ENCODE peak calls at places on chromosome 17, in five cellular contexts. P, B, A, S and W are unnamed samples.

GRCh38 chr17:39634384-39634871 is 2.5 kb upstream of the STARD3 start:
- DNase-seq in A (peak; percentile 28), S (peak; percentile 65), B (no peak), P (no peak), W (no peak)

GRCh38 chr17:63358956-63359355 is 87.2 kb downstream of the CYB561 start:
- DNase-seq in A (no peak), B (no peak), S (no peak), P (no peak), W (no peak)

GRCh38 chr17:61248399-61248798 is 151.2 kb upstream of the TBX2 start:
- DNase-seq in P (no peak), S (no peak), B (no peak), A (no peak), W (no peak)

GRCh38 chr17:49003557-49004511 is 6.6 kb downstream of the IGF2BP1 start:
- DNase-seq in B (no peak), A (no peak), P (no peak), S (peak; percentile 45), W (no peak)

GRCh38 chr17:32127156-32127897 is 15.0 kb upstream of the RHOT1 start:
- DNase-seq in A (peak; percentile 22), B (peak; percentile 53), P (peak; percentile 44), S (peak; percentile 71), W (no peak)

GRCh38 chr17:39018267-39019134 is 51.3 kb upstream of the FBXO47 start:
- DNase-seq in S (no peak), B (no peak), A (no peak), P (no peak), W (no peak)

GRCh38 chr17:35918665-35919064 is 11.9 kb downstream of the RDM1 start:
- DNase-seq in P (no peak), B (no peak), S (peak; percentile 28), A (no peak), W (no peak)

GRCh38 chr17:41404024-41404651 is 6.7 kb upstream of the KRT31 start:
- DNase-seq in B (no peak), S (peak; percentile 94), A (peak; percentile 67), P (no peak), W (no peak)

GRCh38 chr17:74474043-74474792 is 7.8 kb downstream of the CD300A start:
- DNase-seq in A (no peak), B (no peak), S (no peak), P (no peak), W (no peak)

GRCh38 chr17:14622622-14623101 is 321.8 kb downstream of the HS3ST3B1 start:
- DNase-seq in B (no peak), S (no peak), P (no peak), A (no peak), W (no peak)

GRCh38 chr17:41524261-41524660 is 3.8 kb downstream of the KRT19 start:
- DNase-seq in B (no peak), A (no peak), P (no peak), S (no peak), W (no peak)

GRCh38 chr17:69525920-69526841 is 111.7 kb downstream of the MAP2K6 start:
- DNase-seq in S (peak; percentile 83), P (no peak), B (no peak), A (peak; percentile 55), W (no peak)

GRCh38 chr17:2483084-2483483 is 28.6 kb downstream of the METTL16 start:
- DNase-seq in A (no peak), P (no peak), S (no peak), B (no peak), W (no peak)

GRCh38 chr17:82963104-82963950 is 116.1 kb upstream of the METRNL start:
- DNase-seq in P (no peak), A (peak; percentile 51), B (no peak), S (peak; percentile 79), W (no peak)

GRCh38 chr17:38485146-38485468 is 56.8 kb downstream of the ARHGAP23 start:
- DNase-seq in B (no peak), S (no peak), P (no peak), A (no peak), W (no peak)

GRCh38 chr17:37220609-37220953 is 155.2 kb upstream of the C17orf78 start:
- DNase-seq in S (peak; percentile 49), B (no peak), A (peak; percentile 8), P (no peak), W (no peak)

GRCh38 chr17:72123964-72124791 is 3.4 kb downstream of the SOX9 start:
- DNase-seq in B (no peak), A (no peak), S (no peak), P (no peak), W (no peak)

GRCh38 chr17:72125226-72125651 is 4.4 kb downstream of the SOX9 start:
- DNase-seq in A (no peak), P (no peak), B (no peak), S (no peak), W (no peak)

GRCh38 chr17:72125742-72126141 is 4.9 kb downstream of the SOX9 start:
- DNase-seq in A (no peak), B (no peak), S (peak; percentile 39), P (no peak), W (no peak)

GRCh38 chr17:72123496-72123963 is 2.7 kb downstream of the SOX9 start:
- DNase-seq in B (no peak), A (no peak), P (no peak), S (no peak), W (no peak)

DNA sequence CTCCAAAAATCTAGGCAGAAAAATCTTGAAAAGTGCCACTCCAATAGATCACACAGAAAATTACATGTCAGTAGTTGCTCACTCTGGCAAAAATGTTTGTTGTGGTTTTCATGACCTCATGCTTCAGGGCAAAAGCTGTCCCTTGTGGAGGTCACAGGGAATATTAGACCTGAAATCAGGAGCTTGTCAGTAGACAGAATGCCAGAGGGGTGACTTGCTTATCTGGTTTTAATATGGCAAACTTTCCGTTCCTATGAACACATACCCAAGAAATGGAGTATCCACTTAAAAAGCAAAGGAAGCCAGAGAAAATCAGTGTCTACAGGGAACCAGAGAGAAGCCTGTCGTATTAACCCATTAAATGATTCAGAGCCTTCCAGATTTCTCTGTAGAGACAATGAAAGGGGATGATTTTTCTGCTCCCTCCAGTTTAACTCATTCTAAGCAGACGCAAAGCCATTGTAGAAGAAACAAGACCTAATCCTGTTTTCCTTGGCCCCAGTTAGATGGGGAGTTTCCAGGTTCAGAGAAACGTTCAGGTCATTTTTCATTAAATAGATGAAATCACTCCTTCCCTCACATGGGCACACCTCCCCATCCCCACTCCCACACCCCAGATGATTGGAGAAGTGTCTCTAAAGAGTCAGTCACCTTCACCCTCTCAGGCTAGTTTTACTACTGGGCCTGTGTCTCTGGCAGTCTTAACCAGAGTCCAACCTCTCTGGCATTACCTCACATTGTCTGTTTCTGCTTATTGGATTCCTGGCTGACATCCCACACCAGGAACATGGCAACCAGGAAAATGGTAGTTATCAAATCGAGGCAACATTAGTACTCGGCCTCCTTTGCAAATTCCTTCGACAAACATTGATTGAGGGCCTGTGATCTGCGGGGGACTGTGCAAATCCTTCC is 6.0 kb downstream of the SOX9 start:
- DNase-seq in P (no peak), S (peak; percentile 46), B (no peak), A (no peak), W (no peak)
- TF ChIP-seq CTCF in P (no peak), S (no peak), B (no peak), A (no peak), W (no peak)

GRCh38 chr17:68319420-68320162 is 28.3 kb downstream of the ARSG start:
- DNase-seq in A (no peak), P (no peak), B (no peak), S (no peak), W (no peak)
- TF ChIP-seq CTCF in A (no peak), P (no peak), B (no peak), S (no peak), W (no peak)

GRCh38 chr17:80327518-80327917 is 66.9 kb downstream of the RNF213 start:
- DNase-seq in A (no peak), P (no peak), B (no peak), S (no peak), W (no peak)
- TF ChIP-seq CTCF in A (no peak), P (no peak), B (no peak), S (no peak), W (no peak)

GRCh38 chr17:17400070-17400469 is 76.7 kb upstream of the MED9 start:
- DNase-seq in S (no peak), A (no peak), P (no peak), B (no peak), W (no peak)

GRCh38 chr17:17398188-17398927 is 78.4 kb upstream of the MED9 start:
- DNase-seq in P (no peak), A (no peak), B (no peak), S (peak; percentile 60), W (no peak)

GRCh38 chr17:17401271-17401781 is 75.5 kb upstream of the MED9 start:
- DNase-seq in A (no peak), P (no peak), B (no peak), S (peak; percentile 45), W (no peak)

GRCh38 chr17:17400566-17401184 is 76.1 kb upstream of the MED9 start:
- DNase-seq in B (no peak), P (no peak), A (no peak), S (no peak), W (no peak)

DNA sequence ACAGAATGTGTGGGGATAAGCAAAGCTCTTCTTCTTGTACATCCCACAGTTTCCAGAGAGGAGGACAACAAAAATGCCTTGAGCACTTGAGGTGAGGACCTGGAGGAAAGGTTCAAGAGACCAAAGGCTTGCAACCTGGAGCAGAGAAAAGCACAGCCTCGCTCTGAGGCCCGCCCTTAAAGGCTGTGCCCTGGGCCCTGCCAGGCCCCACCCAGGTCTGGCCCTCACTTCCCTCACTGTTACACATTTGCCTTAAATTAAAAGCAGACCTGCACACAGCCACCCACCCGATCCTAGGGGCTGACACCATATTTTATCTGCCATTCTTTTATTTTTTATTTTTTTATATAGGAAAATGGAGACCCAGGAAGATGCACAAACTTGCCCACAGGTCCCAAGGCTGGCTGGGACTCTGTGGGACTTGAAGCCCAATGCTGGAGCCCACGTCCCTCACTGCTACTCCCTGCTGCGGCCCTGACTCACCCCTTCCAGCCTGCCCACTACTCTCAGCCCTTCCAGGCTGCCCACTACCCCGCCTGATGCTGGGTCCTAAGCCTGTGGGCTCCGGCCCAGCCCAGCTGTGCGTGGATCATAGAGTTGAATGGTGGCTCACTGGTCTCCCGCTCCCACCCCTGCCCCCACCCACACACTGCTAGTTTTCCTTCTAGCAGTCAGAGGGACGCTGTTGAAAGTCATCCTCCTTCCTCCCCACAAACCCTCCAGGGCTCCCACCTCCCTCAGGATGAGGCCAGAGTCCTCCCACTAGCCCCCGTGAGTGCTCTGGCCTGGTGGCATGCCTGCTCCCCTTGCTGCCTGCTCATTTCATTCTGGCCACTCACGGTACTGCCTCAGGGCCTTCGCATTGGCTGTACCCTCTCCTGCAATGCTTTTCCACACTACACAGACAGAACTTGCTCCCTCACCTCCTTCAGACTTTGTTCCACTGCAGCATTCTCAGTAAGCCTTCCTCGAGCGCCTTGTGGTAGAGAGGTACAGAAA is 77.6 kb upstream of the MED9 start:
- DNase-seq in A (no peak), B (no peak), S (no peak), P (no peak), W (no peak)
- TF ChIP-seq CTCF in A (no peak), B (no peak), S (no peak), P (no peak), W (no peak)

GRCh38 chr17:8417806-8418205 is 17.9 kb upstream of the NDEL1 start:
- DNase-seq in P (no peak), S (no peak), B (no peak), A (no peak), W (no peak)
- TF ChIP-seq CTCF in P (no peak), S (no peak), B (no peak), A (no peak), W (no peak)